ENCODE peak calls at places on chromosomes 11 and 22, in ten cellular contexts. T is stomach, J is suprapubic skin, Q is spleen, O is sigmoid colon, L is upper lobe of left lung, B is transverse colon, I is HCT116, E is Panc1, V is GM23338. Y is an unnamed sample. For H3K36me3 and H3K27me3, the result is how much of the 10 kb centered on the place peaks cover.

GRCh38 chr11:132187814-132188213 is 817.4 kb downstream of the NTM start:
- DNase-seq in T (no peak), J (no peak), Q (no peak), O (no peak), L (no peak), B (no peak), I (no peak), E (no peak), V (no peak), Y (no peak)

GRCh38 chr22:36753120-36753802 is 22.7 kb downstream of the IFT27 start:
- DNase-seq in T (no peak), J (peak), Q (no peak), O (peak), L (no peak), B (peak), I (no peak), E (no peak), V (no peak), Y (no peak)

GRCh38 chr11:110077866-110078325 is 15.3 kb upstream of the ZC3H12C start:
- DNase-seq in T (no peak), J (no peak), Q (no peak), O (no peak), L (no peak), B (no peak), I (no peak), E (no peak), V (peak), Y (no peak)

GRCh38 chr11:118343248-118343647 is 743 bp upstream of the CD3D start:
- DNase-seq in T (no peak), J (no peak), Q (no peak), O (no peak), L (no peak), B (no peak), I (no peak), E (no peak), V (no peak), Y (no peak)

GRCh38 chr11:67627788-67628624 is 1.7 kb downstream of the NUDT8 start:
- DNase-seq in T (no peak), J (peak), Q (peak), O (peak), L (peak), B (no peak), I (no peak), E (no peak), V (no peak), Y (no peak)

GRCh38 chr22:41096841-41097240 is 4.4 kb downstream of the EP300 start:
- DNase-seq in T (no peak), J (no peak), Q (no peak), O (no peak), L (no peak), B (no peak), I (no peak), E (no peak), V (no peak), Y (no peak)

GRCh38 chr22:48500481-48501230 is 1327.0 kb downstream of the BRD1 start:
- DNase-seq in T (no peak), J (no peak), Q (peak), O (no peak), L (peak), B (no peak), I (no peak), E (no peak), V (no peak), Y (no peak)

GRCh38 chr22:29733362-29734322 is 13.8 kb downstream of the CABP7 start:
- DNase-seq in T (no peak), J (no peak), Q (no peak), O (no peak), L (no peak), B (peak), I (no peak), E (no peak), V (no peak), Y (no peak)

GRCh38 chr22:20239063-20239950 is 28.8 kb downstream of the RTN4R start:
- DNase-seq in T (no peak), J (no peak), Q (peak), O (no peak), L (peak), B (peak), I (no peak), E (no peak), V (no peak), Y (no peak)

GRCh38 chr11:2097356-2097997 is 41.7 kb downstream of the IGF2 start:
- DNase-seq in T (peak), J (peak), Q (peak), O (peak), L (peak), B (peak), I (no peak), E (no peak), V (peak), Y (peak)
- TF ChIP-seq POLR2AphosphoS5 in T (no peak), J (no peak), Q (peak), O (no peak), L (peak), B (no peak), I (no peak), E (no peak), V (no peak), Y (peak)

DNA sequence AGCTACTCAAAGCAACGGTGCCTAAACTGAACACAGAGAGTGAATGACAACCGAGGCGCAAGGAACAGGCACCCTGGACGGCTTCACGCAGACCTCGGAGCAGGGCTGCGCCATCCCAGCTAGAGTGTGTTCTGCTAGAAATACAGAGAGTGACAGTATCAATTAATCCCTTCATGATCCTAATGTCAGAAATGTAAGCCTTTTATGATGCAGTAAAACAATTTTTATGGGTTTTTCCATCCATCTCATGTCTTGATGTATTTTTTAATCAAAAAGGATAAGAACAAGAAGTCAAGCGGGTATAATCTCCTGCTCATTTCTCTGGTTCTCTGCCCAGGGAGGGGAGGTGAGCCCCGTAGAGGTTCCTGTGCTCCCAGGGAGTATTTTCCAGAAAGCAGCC is 421.9 kb upstream of the SYN3 start:
- DNase-seq in T (no peak), J (no peak), Q (no peak), O (no peak), L (no peak), B (no peak), I (no peak), E (no peak), V (no peak), Y (no peak)
- H3K36me3 ChIP-seq in T (under half), J (under half), Q (under half), O (under half), L (under half), B (under half), I (under half), E (under half), V (under half), Y (under half)

GRCh38 chr11:61533401-61533800 is 24.9 kb downstream of the LRRC10B start:
- DNase-seq in T (peak), J (no peak), Q (no peak), O (no peak), L (no peak), B (peak), I (no peak), E (no peak), V (no peak), Y (no peak)
- H3K27me3 ChIP-seq in T (half or more), J (under half), Q (under half), O (under half), L (under half), B (under half), I (under half), E (under half), V (under half), Y (under half)

GRCh38 chr11:133249065-133249464 is 283.2 kb downstream of the OPCML start:
- DNase-seq in T (no peak), J (no peak), Q (no peak), O (no peak), L (no peak), B (no peak), I (no peak), E (no peak), V (no peak), Y (no peak)

GRCh38 chr11:133253570-133253969 is 278.7 kb downstream of the OPCML start:
- DNase-seq in T (no peak), J (no peak), Q (no peak), O (no peak), L (no peak), B (no peak), I (no peak), E (no peak), V (no peak), Y (no peak)

GRCh38 chr11:133243832-133244231 is 288.5 kb downstream of the OPCML start:
- DNase-seq in T (no peak), J (no peak), Q (no peak), O (no peak), L (no peak), B (no peak), I (no peak), E (no peak), V (peak), Y (no peak)

GRCh38 chr11:133249530-133249929 is 282.8 kb downstream of the OPCML start:
- DNase-seq in T (no peak), J (no peak), Q (no peak), O (no peak), L (no peak), B (no peak), I (no peak), E (no peak), V (no peak), Y (no peak)
- TF ChIP-seq POLR2AphosphoS5 in T (no peak), J (no peak), Q (no peak), O (no peak), L (no peak), B (no peak), I (no peak), E (no peak), V (no peak), Y (no peak)

GRCh38 chr11:20051783-20052399 is 108.4 kb downstream of the DBX1 start:
- DNase-seq in T (no peak), J (no peak), Q (no peak), O (no peak), L (no peak), B (no peak), I (no peak), E (no peak), V (no peak), Y (no peak)
- H3K36me3 ChIP-seq in T (half or more), J (under half), Q (under half), O (under half), L (under half), B (under half), I (under half), E (under half), V (under half), Y (under half)

GRCh38 chr11:79439430-79439892 is 1.4 kb downstream of the TENM4 start:
- DNase-seq in T (no peak), J (no peak), Q (no peak), O (no peak), L (peak), B (no peak), I (no peak), E (no peak), V (no peak), Y (no peak)

GRCh38 chr11:79438631-79439429 is 2.0 kb downstream of the TENM4 start:
- DNase-seq in T (no peak), J (no peak), Q (no peak), O (peak), L (peak), B (peak), I (no peak), E (no peak), V (peak), Y (no peak)

GRCh38 chr11:79439893-79440450 is 858 bp downstream of the TENM4 start:
- DNase-seq in T (no peak), J (no peak), Q (peak), O (peak), L (peak), B (no peak), I (no peak), E (no peak), V (peak), Y (no peak)

GRCh38 chr11:79441159-79441875 is 487 bp upstream of the TENM4 start:
- DNase-seq in T (no peak), J (no peak), Q (no peak), O (no peak), L (no peak), B (no peak), I (no peak), E (no peak), V (peak), Y (no peak)

GRCh38 chr11:79440451-79441158 is at the start of gene TENM4:
- DNase-seq in T (peak), J (no peak), Q (peak), O (peak), L (peak), B (peak), I (no peak), E (no peak), V (peak), Y (no peak)
- H3K27me3 ChIP-seq in T (half or more), J (half or more), Q (half or more), O (half or more), L (under half), B (half or more), I (under half), E (half or more), V (half or more), Y (under half)

DNA sequence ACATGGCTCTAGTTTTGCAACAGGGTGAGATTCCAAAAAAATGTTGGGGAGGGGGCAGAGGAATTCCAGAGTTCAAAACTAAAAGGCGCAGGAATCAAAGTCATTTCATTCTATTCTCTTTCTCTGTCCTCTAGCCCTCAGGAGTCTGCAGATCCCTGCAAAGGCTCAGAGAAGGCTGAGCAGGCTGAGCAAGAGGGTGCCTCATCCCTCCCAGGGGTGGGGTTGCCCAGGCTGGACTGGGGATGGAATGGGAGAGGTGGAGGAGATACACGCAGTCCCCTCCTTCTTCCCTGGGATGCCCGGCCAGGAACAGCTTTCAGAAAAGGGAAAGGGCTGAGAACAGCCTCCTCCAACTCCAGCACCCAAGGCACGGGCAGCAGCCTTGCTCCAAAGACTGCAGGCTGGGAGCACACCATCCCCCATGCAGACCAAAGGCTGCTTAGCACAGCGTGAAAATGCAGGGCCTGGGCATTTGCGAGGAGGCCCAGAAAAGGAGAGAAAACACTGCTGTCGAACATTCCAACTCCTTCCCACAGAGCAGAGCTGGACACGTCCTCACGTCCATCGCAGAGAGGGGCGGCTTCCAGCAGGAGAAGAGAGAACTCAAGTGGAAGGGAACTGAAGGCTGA is 51.8 kb downstream of the MN1 start:
- DNase-seq in T (no peak), J (no peak), Q (peak), O (peak), L (no peak), B (no peak), I (no peak), E (no peak), V (peak), Y (no peak)
- TF ChIP-seq POLR2AphosphoS5 in T (no peak), J (no peak), Q (no peak), O (no peak), L (no peak), B (no peak), I (no peak), E (no peak), V (no peak), Y (no peak)

GRCh38 chr11:608751-609354 is 6.9 kb downstream of the IRF7 start:
- DNase-seq in T (no peak), J (no peak), Q (no peak), O (no peak), L (peak), B (no peak), I (no peak), E (no peak), V (no peak), Y (no peak)

GRCh38 chr11:607971-608659 is 7.6 kb downstream of the IRF7 start:
- DNase-seq in T (no peak), J (no peak), Q (no peak), O (no peak), L (peak), B (no peak), I (no peak), E (no peak), V (no peak), Y (no peak)

GRCh38 chr11:611001-611996 is 4.5 kb downstream of the IRF7 start:
- DNase-seq in T (no peak), J (no peak), Q (no peak), O (no peak), L (peak), B (no peak), I (no peak), E (no peak), V (no peak), Y (peak)

GRCh38 chr11:610146-610801 is 5.5 kb downstream of the IRF7 start:
- DNase-seq in T (no peak), J (no peak), Q (no peak), O (no peak), L (peak), B (no peak), I (no peak), E (no peak), V (no peak), Y (no peak)

DNA sequence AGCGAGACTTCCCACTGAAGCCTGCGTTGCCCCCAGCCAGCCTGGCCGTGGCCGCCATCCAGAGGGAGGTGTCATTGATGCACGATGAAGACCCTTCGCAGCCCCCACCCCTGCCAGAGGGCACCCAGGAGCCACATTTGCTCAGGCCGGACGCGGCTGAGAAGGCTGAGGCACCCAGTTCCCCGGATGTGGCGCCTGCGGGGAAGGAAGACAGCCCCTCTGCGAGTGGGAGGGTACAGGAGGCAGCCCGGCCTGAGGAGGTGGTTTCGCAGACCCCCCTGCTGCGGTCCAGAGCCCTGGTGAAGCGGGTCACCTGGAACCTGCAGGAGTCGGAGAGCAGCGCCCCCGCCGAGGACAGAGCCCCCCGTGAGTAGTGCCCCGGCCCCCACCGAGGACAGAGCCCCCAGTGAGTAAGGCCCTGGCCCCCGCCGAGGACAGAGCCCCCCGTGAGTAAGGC is 6.4 kb downstream of the IRF7 start:
- DNase-seq in T (no peak), J (no peak), Q (no peak), O (no peak), L (peak), B (no peak), I (no peak), E (no peak), V (no peak), Y (no peak)
- H3K36me3 ChIP-seq in T (half or more), J (half or more), Q (half or more), O (under half), L (half or more), B (under half), I (under half), E (under half), V (under half), Y (under half)

Y was measured in vagina.